ENCODE peak calls at places on chromosomes 13 and 19, in ten cellular contexts. R is AG04450; U is omental fat pad; V is brain microvascular endothelial cell; D is tibial artery; T is MCF 10A; Z is thoracic aorta; B is colonic mucosa; S is neural crest cell; W is CD8-positive, alpha-beta T cell. O is an unnamed sample.

GRCh38 chr13:97142452-97142851 is 79.7 kb upstream of the MBNL2 start:
- DNase-seq in R (no peak), U (no peak), V (peak), D (no peak), T (no peak), Z (no peak), B (peak), S (no peak), W (no peak), O (no peak)

GRCh38 chr19:3979674-3980352 is 5.5 kb downstream of the EEF2 start:
- DNase-seq in R (no peak), U (no peak), V (no peak), D (no peak), T (no peak), Z (no peak), B (no peak), S (no peak), W (no peak), O (no peak)

GRCh38 chr13:37118002-37118401 is 12.5 kb upstream of the CSNK1A1L start:
- DNase-seq in R (no peak), U (no peak), V (no peak), D (no peak), T (no peak), Z (no peak), B (no peak), S (no peak), W (no peak), O (no peak)

GRCh38 chr13:38417727-38418126 is 68.1 kb downstream of the UFM1 start:
- DNase-seq in R (no peak), U (no peak), V (peak), D (no peak), T (peak), Z (no peak), B (no peak), S (no peak), W (no peak), O (no peak)

GRCh38 chr13:97422118-97423054 is 11.6 kb upstream of the RAP2A start:
- DNase-seq in R (no peak), U (no peak), V (no peak), D (no peak), T (no peak), Z (no peak), B (no peak), S (no peak), W (no peak), O (no peak)

GRCh38 chr19:29540128-29540527 is 14.3 kb downstream of the VSTM2B start:
- DNase-seq in R (no peak), U (no peak), V (no peak), D (no peak), T (no peak), Z (no peak), B (no peak), S (no peak), W (no peak), O (no peak)

GRCh38 chr19:56837892-56838679 is 2.4 kb downstream of the PEG3 start:
- DNase-seq in R (no peak), U (peak), V (peak), D (peak), T (no peak), Z (peak), B (peak), S (no peak), W (no peak), O (no peak)

GRCh38 chr19:30092721-30093569 is 150.9 kb downstream of the URI1 start:
- DNase-seq in R (no peak), U (no peak), V (no peak), D (no peak), T (no peak), Z (no peak), B (peak), S (no peak), W (no peak), O (no peak)

GRCh38 chr13:72728290-72728605 is 525 bp downstream of the BORA start:
- DNase-seq in R (no peak), U (no peak), V (no peak), D (no peak), T (no peak), Z (no peak), B (no peak), S (no peak), W (no peak), O (no peak)

GRCh38 chr13:93227906-93228801 is 1.5 kb downstream of the GPC6 start:
- DNase-seq in R (no peak), U (no peak), V (peak), D (peak), T (peak), Z (no peak), B (peak), S (peak), W (no peak), O (no peak)

GRCh38 chr13:27264181-27264580 is 6.4 kb upstream of the RASL11A start:
- DNase-seq in R (peak), U (no peak), V (peak), D (no peak), T (no peak), Z (no peak), B (no peak), S (no peak), W (no peak), O (no peak)

GRCh38 chr19:33302974-33303790 is 848 bp upstream of the CEBPA start:
- DNase-seq in R (no peak), U (no peak), V (peak), D (peak), T (peak), Z (no peak), B (no peak), S (peak), W (no peak), O (peak)

GRCh38 chr19:16394681-16395375 is 70.2 kb downstream of the KLF2 start:
- DNase-seq in R (no peak), U (no peak), V (no peak), D (no peak), T (no peak), Z (no peak), B (no peak), S (no peak), W (no peak), O (no peak)

GRCh38 chr13:99916366-99917103 is 55.0 kb downstream of the ZIC5 start:
- DNase-seq in R (peak), U (no peak), V (peak), D (no peak), T (peak), Z (no peak), B (peak), S (no peak), W (no peak), O (no peak)

GRCh38 chr19:58372311-58373133 is 8.3 kb downstream of the ZNF837 start:
- DNase-seq in R (no peak), U (no peak), V (no peak), D (no peak), T (no peak), Z (no peak), B (no peak), S (no peak), W (no peak), O (no peak)

GRCh38 chr13:74219571-74219970 is 85.4 kb upstream of the KLF12 start:
- DNase-seq in R (no peak), U (no peak), V (no peak), D (no peak), T (no peak), Z (no peak), B (no peak), S (no peak), W (no peak), O (no peak)

GRCh38 chr13:27924529-27925141 is 4.8 kb downstream of the PDX1 start:
- DNase-seq in R (no peak), U (no peak), V (no peak), D (no peak), T (no peak), Z (no peak), B (no peak), S (no peak), W (no peak), O (no peak)

GRCh38 chr19:54158812-54159351 is 639 bp downstream of the LENG1 start:
- DNase-seq in R (no peak), U (no peak), V (no peak), D (no peak), T (peak), Z (no peak), B (no peak), S (no peak), W (no peak), O (no peak)

GRCh38 chr19:17997969-17998826 is 9.8 kb upstream of the ARRDC2 start:
- DNase-seq in R (no peak), U (no peak), V (no peak), D (no peak), T (peak), Z (no peak), B (no peak), S (no peak), W (no peak), O (no peak)

GRCh38 chr13:82739881-82740280 is 1142.4 kb downstream of the SLITRK1 start:
- DNase-seq in R (no peak), U (no peak), V (peak), D (no peak), T (peak), Z (no peak), B (no peak), S (no peak), W (no peak), O (no peak)

GRCh38 chr13:79966502-79966901 is 374.4 kb downstream of the SPRY2 start:
- DNase-seq in R (no peak), U (no peak), V (no peak), D (no peak), T (peak), Z (no peak), B (no peak), S (no peak), W (no peak), O (no peak)

GRCh38 chr13:27012482-27013197 is 159.0 kb downstream of the USP12 start:
- DNase-seq in R (peak), U (no peak), V (no peak), D (no peak), T (peak), Z (no peak), B (no peak), S (no peak), W (no peak), O (no peak)

GRCh38 chr13:76812971-76813691 is 73.1 kb downstream of the KCTD12 start:
- DNase-seq in R (no peak), U (no peak), V (no peak), D (peak), T (peak), Z (no peak), B (no peak), S (no peak), W (no peak), O (no peak)

GRCh38 chr13:29497137-29497654 is 98.3 kb downstream of the SLC7A1 start:
- DNase-seq in R (peak), U (no peak), V (peak), D (no peak), T (no peak), Z (no peak), B (no peak), S (peak), W (no peak), O (no peak)

GRCh38 chr13:109671919-109672318 is 114.5 kb downstream of the IRS2 start:
- DNase-seq in R (no peak), U (no peak), V (no peak), D (no peak), T (peak), Z (no peak), B (no peak), S (no peak), W (no peak), O (no peak)

GRCh38 chr19:55500368-55500952 is 12.2 kb downstream of the SSC5D start:
- DNase-seq in R (no peak), U (no peak), V (no peak), D (no peak), T (no peak), Z (no peak), B (no peak), S (no peak), W (no peak), O (no peak)

GRCh38 chr13:99385940-99386339 is 78.7 kb upstream of the GPR183 start:
- DNase-seq in R (no peak), U (no peak), V (no peak), D (no peak), T (no peak), Z (no peak), B (no peak), S (no peak), W (peak), O (no peak)

GRCh38 chr19:36488816-36489138 is 584 bp downstream of the ZNF566 start:
- DNase-seq in R (no peak), U (no peak), V (peak), D (peak), T (no peak), Z (no peak), B (no peak), S (no peak), W (no peak), O (no peak)

GRCh38 chr13:98878421-98879126 is 99.3 kb downstream of the DOCK9 start:
- DNase-seq in R (no peak), U (no peak), V (no peak), D (no peak), T (no peak), Z (no peak), B (no peak), S (no peak), W (no peak), O (no peak)

GRCh38 chr13:32284927-32285632 is 30.1 kb downstream of the ZAR1L start:
- DNase-seq in R (no peak), U (no peak), V (peak), D (no peak), T (peak), Z (no peak), B (no peak), S (no peak), W (no peak), O (no peak)

GRCh38 chr19:35144600-35145436 is 1.8 kb downstream of the FXYD7 start:
- DNase-seq in R (no peak), U (no peak), V (no peak), D (no peak), T (peak), Z (no peak), B (peak), S (no peak), W (no peak), O (no peak)

GRCh38 chr13:101140087-101140770 is 276.1 kb downstream of the NALCN start:
- DNase-seq in R (no peak), U (no peak), V (no peak), D (no peak), T (no peak), Z (no peak), B (no peak), S (no peak), W (no peak), O (no peak)

GRCh38 chr19:2332341-2333026 is 4.0 kb downstream of the SPPL2B start:
- DNase-seq in R (no peak), U (no peak), V (no peak), D (no peak), T (no peak), Z (no peak), B (peak), S (no peak), W (peak), O (peak)

DNA sequence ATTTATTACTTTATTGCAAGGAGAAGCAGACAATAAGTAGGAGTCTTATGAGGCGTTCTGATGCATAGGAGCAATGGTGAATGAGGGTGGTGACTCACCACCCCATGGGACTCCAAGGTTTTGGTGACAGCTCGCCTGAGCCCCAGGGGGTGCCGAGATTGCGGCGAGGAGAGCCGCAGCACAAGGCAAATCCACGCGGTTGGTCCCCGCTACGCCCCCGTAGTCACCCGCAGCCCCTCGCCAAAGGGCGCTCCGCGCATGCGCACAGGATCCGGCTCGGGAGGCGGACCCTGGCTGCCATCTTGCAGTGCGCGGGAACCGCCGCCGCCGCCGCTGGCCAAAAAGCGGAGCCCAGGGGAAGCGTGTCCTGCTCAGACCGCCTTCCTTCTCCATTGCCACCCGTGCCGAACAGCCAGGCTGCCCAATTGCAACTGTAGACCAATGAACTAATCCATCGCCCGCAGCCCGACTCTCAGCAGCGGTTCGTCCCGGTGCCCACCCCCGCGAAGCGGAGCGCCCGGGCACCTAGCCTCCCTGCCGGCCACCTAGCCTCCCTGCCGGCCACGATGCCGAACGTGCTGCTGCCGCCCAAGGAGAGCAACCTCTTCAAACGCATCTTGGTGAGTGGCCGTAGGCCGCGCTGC is at the start of gene NAA16:
- DNase-seq in R (peak), U (peak), V (peak), D (peak), T (peak), Z (peak), B (peak), S (peak), W (peak), O (peak)
- TF ChIP-seq CTCF in R (no peak), U (no peak), V (no peak), D (no peak), T (no peak), Z (no peak), B (no peak), S (peak), W (no peak), O (no peak)

DNA sequence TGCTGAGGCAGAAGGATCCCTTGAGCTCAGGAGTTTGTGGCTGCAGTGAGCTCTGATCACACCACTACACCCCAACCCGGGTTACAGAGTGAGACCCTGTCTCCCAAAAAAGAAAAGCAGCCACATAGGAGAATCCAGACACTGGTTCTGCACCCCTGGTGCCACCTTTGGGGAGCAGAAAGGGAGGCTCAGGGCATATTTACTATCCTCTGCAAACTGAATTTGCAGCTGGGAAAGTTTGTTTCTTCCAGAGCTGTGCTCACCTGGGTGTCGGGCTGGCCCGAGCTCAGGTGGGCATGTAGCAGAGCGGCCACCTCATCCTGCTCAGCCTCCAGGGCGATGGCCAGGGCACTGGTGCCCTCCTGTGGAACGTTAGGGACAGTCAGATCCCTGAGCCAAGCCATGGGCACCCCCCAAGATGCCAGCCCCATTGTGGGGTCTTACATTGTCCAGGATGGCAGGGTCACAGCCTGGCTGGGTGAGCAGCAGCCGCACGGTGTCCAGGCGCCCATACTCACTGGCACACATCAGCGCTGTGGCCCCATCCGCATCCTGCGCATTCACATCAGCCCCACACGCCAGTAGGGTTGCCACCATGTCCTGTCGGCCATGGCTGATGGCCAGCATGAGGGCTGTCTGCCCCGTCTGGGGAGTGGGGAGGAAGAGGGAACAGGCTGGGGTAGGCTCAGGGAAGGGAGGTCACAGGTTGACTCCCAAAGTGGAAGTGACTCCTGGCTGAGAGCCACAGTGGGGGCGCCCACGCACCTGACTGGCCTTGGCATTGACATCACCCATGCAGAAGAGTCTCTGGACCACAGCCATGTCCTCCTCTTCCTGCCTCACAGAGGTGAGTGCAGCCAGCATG is 3.1 kb downstream of the RPS28 start:
- DNase-seq in R (no peak), U (no peak), V (no peak), D (no peak), T (peak), Z (no peak), B (no peak), S (no peak), W (no peak), O (no peak)
- TF ChIP-seq CTCF in R (no peak), U (no peak), V (no peak), D (no peak), T (no peak), Z (no peak), B (no peak), S (no peak), W (no peak), O (no peak)

GRCh38 chr13:108176685-108177274 is 38.6 kb downstream of the LIG4 start:
- DNase-seq in R (no peak), U (no peak), V (peak), D (no peak), T (peak), Z (no peak), B (peak), S (peak), W (no peak), O (peak)
- TF ChIP-seq CTCF in R (peak), U (no peak), V (peak), D (no peak), T (peak), Z (no peak), B (peak), S (peak), W (peak), O (no peak)

DNA sequence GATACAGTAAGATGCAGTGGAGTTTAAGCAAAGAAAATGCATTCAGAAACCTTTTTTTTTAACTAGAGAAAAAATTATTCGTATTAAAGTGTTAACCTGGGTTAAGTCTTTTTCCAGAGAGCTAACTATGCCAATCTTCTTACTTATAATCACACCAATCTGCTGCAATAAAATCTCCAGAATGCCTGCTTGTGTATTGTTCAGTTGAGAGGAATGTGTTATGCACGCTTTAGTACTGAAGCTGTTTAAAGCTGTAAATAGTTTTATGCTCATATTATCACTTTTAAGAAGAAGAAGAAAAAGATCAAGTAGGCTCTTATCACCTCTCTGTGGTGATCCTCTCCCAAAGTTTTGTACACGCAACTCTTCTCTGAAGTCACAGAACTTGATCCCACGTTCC is 528.7 kb downstream of the RFC3 start:
- DNase-seq in R (no peak), U (no peak), V (no peak), D (no peak), T (no peak), Z (no peak), B (no peak), S (no peak), W (no peak), O (no peak)
- TF ChIP-seq CTCF in R (no peak), U (no peak), V (no peak), D (no peak), T (no peak), Z (no peak), B (no peak), S (no peak), W (no peak), O (no peak)

GRCh38 chr19:41366089-41366488 is 2.1 kb upstream of the B9D2 start:
- DNase-seq in R (no peak), U (no peak), V (no peak), D (no peak), T (no peak), Z (no peak), B (no peak), S (no peak), W (no peak), O (no peak)
- TF ChIP-seq CTCF in R (peak), U (no peak), V (peak), D (no peak), T (peak), Z (no peak), B (no peak), S (peak), W (no peak), O (no peak)